ENCODE peak calls at places on chromosome 21, in seven cellular contexts. B is lower lobe of right lung; R is activated CD4-positive, alpha-beta T cell treated with anti-CD3 and anti-CD28 coated beads, Interleukin-2, amount 50 U/mL, for 1 hour; X is amygdala; J is progenitor cell of endocrine pancreas; Q is stimulated activated CD8-positive, alpha-beta memory T cell treated with anti-CD3 and anti-CD28 coated beads, Interleukin-4, amount 100 ng/mL, for 4 hours; K is nucleus accumbens. N is an unnamed sample.
A peak's percentile ranks its signal among the peaks of the same experiment; 100 is the strongest.

GRCh38 chr21:31141389-31142021 is 103.2 kb upstream of the KRTAP19-8 start:
- DNase-seq in B (no peak), R (no peak), X (no peak), J (no peak), Q (no peak), K (no peak), N (no peak)

GRCh38 chr21:36320421-36321324 is 676 bp downstream of the MORC3 start:
- DNase-seq in B (peak; percentile 81), R (no peak), X (peak; percentile 92), J (peak; percentile 56), Q (no peak), K (peak; percentile 72), N (peak; percentile 71)

GRCh38 chr21:45464309-45464708 is 59.3 kb downstream of the COL18A1 start:
- DNase-seq in B (no peak), R (no peak), X (no peak), J (no peak), Q (no peak), K (no peak), N (no peak)

GRCh38 chr21:31034378-31034777 is 3.9 kb downstream of the KRTAP19-8 start:
- DNase-seq in B (no peak), R (no peak), X (no peak), J (no peak), Q (no peak), K (no peak), N (no peak)

GRCh38 chr21:33855190-33855589 is 60.4 kb downstream of the ATP5PO start:
- DNase-seq in B (no peak), R (no peak), X (no peak), J (no peak), Q (no peak), K (no peak), N (no peak)

GRCh38 chr21:41373769-41374168 is 11.9 kb downstream of the MX2 start:
- DNase-seq in B (no peak), R (no peak), X (no peak), J (no peak), Q (no peak), K (no peak), N (no peak)

GRCh38 chr21:41726058-41726558 is 40.7 kb downstream of the RIPK4 start:
- DNase-seq in B (no peak), R (no peak), X (no peak), J (no peak), Q (no peak), K (no peak), N (no peak)

GRCh38 chr21:32143222-32143939 is 135.5 kb downstream of the MIS18A start:
- DNase-seq in B (no peak), R (no peak), X (no peak), J (no peak), Q (no peak), K (no peak), N (peak; percentile 36)

GRCh38 chr21:45255381-45256020 is 32.2 kb downstream of the POFUT2 start:
- DNase-seq in B (no peak), R (no peak), X (no peak), J (peak; percentile 9), Q (no peak), K (no peak), N (peak; percentile 42)

GRCh38 chr21:42315296-42315891 is at the start of gene TFF3:
- DNase-seq in B (no peak), R (no peak), X (no peak), J (peak; percentile 27), Q (no peak), K (no peak), N (no peak)

GRCh38 chr21:41491412-41491811 is 16.5 kb downstream of the TMPRSS2 start:
- DNase-seq in B (no peak), R (no peak), X (no peak), J (no peak), Q (no peak), K (no peak), N (no peak)

GRCh38 chr21:45330851-45331261 is 43.2 kb upstream of the POFUT2 start:
- DNase-seq in B (peak; percentile 39), R (no peak), X (no peak), J (no peak), Q (no peak), K (no peak), N (no peak)

GRCh38 chr21:43331962-43332458 is 94.9 kb downstream of the SIK1 start:
- DNase-seq in B (peak; percentile 71), R (no peak), X (peak; percentile 61), J (no peak), Q (no peak), K (peak; percentile 70), N (peak; percentile 43)

GRCh38 chr21:38303300-38303699 is 46.5 kb downstream of the KCNJ15 start:
- DNase-seq in B (no peak), R (no peak), X (no peak), J (no peak), Q (no peak), K (no peak), N (peak; percentile 61)

GRCh38 chr21:26934383-26934782 is 32.5 kb downstream of the ADAMTS5 start:
- DNase-seq in B (no peak), R (no peak), X (no peak), J (no peak), Q (no peak), K (no peak), N (no peak)

GRCh38 chr21:41877901-41878830 is 978 bp downstream of the PRDM15 start:
- DNase-seq in B (peak; percentile 63), R (peak; percentile 18), X (no peak), J (no peak), Q (no peak), K (no peak), N (peak; percentile 54)

GRCh38 chr21:9753943-9754342 is 767.4 kb upstream of the TPTE start:
- DNase-seq in B (no peak), R (no peak), X (no peak), J (no peak), Q (no peak), K (no peak), N (no peak)

GRCh38 chr21:36678538-36678937 is 20.4 kb upstream of the SIM2 start:
- DNase-seq in B (no peak), R (no peak), X (no peak), J (no peak), Q (no peak), K (no peak), N (no peak)

GRCh38 chr21:36776981-36777617 is 78.2 kb downstream of the SIM2 start:
- DNase-seq in B (no peak), R (no peak), X (peak; percentile 16), J (no peak), Q (no peak), K (no peak), N (no peak)

GRCh38 chr21:42580076-42580792 is 66.6 kb downstream of the SLC37A1 start:
- DNase-seq in B (no peak), R (no peak), X (no peak), J (no peak), Q (no peak), K (no peak), N (no peak)

GRCh38 chr21:29164330-29164942 is 34.0 kb downstream of the MAP3K7CL start:
- DNase-seq in B (no peak), R (no peak), X (no peak), J (no peak), Q (no peak), K (no peak), N (no peak)

GRCh38 chr21:25790122-25790951 is 55.6 kb downstream of the GABPA start:
- DNase-seq in B (no peak), R (no peak), X (peak; percentile 0), J (no peak), Q (no peak), K (no peak), N (no peak)

GRCh38 chr21:35575280-35575915 is 484.9 kb downstream of the SETD4 start:
- DNase-seq in B (no peak), R (no peak), X (no peak), J (no peak), Q (no peak), K (no peak), N (no peak)

GRCh38 chr21:17636711-17637110 is 24.0 kb upstream of the BTG3 start:
- DNase-seq in B (no peak), R (no peak), X (no peak), J (no peak), Q (no peak), K (no peak), N (peak; percentile 20)

N was measured in psoas muscle.